ENCODE peak calls at places on chromosome 14, in four cellular contexts. Y is activated CD4-positive, alpha-beta T cell treated with anti-CD3 and anti-CD28 coated beads, Interleukin-2, amount 10 ng/mL, durations not matched to agents 7 days and 5 days; J is fibroblast of lung; N is RWPE1. K is an unnamed sample.

GRCh38 chr14:56860441-56860840 is 50.2 kb upstream of the OTX2 start:
- DNase-seq in Y (no peak), J (no peak), N (no peak), K (no peak)

GRCh38 chr14:22456986-22457594 is 131.9 kb downstream of the DAD1 start:
- DNase-seq in J (no peak), N (no peak), Y (no peak), K (no peak)

GRCh38 chr14:99322731-99323599 is 51.0 kb upstream of the BCL11B start:
- DNase-seq in J (no peak), N (no peak), Y (no peak), K (peak; percentile 77)

GRCh38 chr14:100293497-100294212 is 12.6 kb downstream of the SLC25A29 start:
- DNase-seq in Y (no peak), N (no peak), J (no peak), K (no peak)

GRCh38 chr14:92108345-92109254 is 2.2 kb upstream of the ATXN3 start:
- DNase-seq in Y (no peak), J (no peak), N (no peak), K (no peak)

GRCh38 chr14:75044322-75044721 is 6.9 kb downstream of the MLH3 start:
- DNase-seq in Y (no peak), N (peak; percentile 49), J (peak; percentile 73), K (no peak)

GRCh38 chr14:39025250-39025809 is 77.7 kb downstream of the SEC23A start:
- DNase-seq in Y (no peak), J (no peak), N (no peak), K (no peak)

GRCh38 chr14:32397871-32398640 is 69.0 kb downstream of the AKAP6 start:
- DNase-seq in J (peak; percentile 48), N (peak; percentile 82), Y (no peak), K (no peak)

GRCh38 chr14:55800443-55800842 is 220.4 kb downstream of the KTN1 start:
- DNase-seq in Y (no peak), N (no peak), J (no peak), K (no peak)

GRCh38 chr14:79510659-79511058 is 700.6 kb downstream of the DIO2 start:
- DNase-seq in Y (no peak), N (no peak), J (peak; percentile 20), K (no peak)

GRCh38 chr14:100611811-100612480 is 24.7 kb upstream of the BEGAIN start:
- DNase-seq in J (no peak), Y (no peak), N (no peak), K (no peak)

GRCh38 chr14:97788846-97789528 is 991.8 kb downstream of the VRK1 start:
- DNase-seq in N (no peak), Y (no peak), J (no peak), K (peak; percentile 40)

GRCh38 chr14:55077155-55077554 is 25.7 kb downstream of the MAPK1IP1L start:
- DNase-seq in J (no peak), Y (peak; percentile 25), N (peak; percentile 40), K (no peak)

GRCh38 chr14:61472025-61472672 is 150.8 kb downstream of the PRKCH start:
- DNase-seq in N (peak; percentile 84), J (peak; percentile 98), Y (peak; percentile 48), K (no peak)

GRCh38 chr14:96297000-96297399 is 41.0 kb downstream of the BDKRB1 start:
- DNase-seq in N (no peak), Y (no peak), J (no peak), K (no peak)

GRCh38 chr14:102943454-102943853 is 21.0 kb downstream of the AMN start:
- DNase-seq in J (no peak), N (no peak), Y (no peak), K (no peak)

GRCh38 chr14:91108941-91109611 is 4.8 kb upstream of the DGLUCY start:
- DNase-seq in N (no peak), J (no peak), Y (peak; percentile 52), K (no peak)

GRCh38 chr14:58501214-58501816 is 73.8 kb downstream of the KIAA0586 start:
- DNase-seq in Y (peak; percentile 55), N (peak; percentile 34), J (peak; percentile 90), K (no peak)

GRCh38 chr14:54169254-54169924 is 212.8 kb upstream of the BMP4 start:
- DNase-seq in J (peak; percentile 53), Y (no peak), N (peak; percentile 46), K (no peak)

GRCh38 chr14:34050606-34051005 is 99.7 kb upstream of the EGLN3 start:
- DNase-seq in J (no peak), Y (no peak), N (no peak), K (no peak)

GRCh38 chr14:68822964-68823363 is 30.1 kb upstream of the ZFP36L1 start:
- DNase-seq in J (no peak), Y (no peak), N (no peak), K (no peak)

GRCh38 chr14:79229383-79229875 is 981.9 kb downstream of the DIO2 start:
- DNase-seq in J (no peak), N (no peak), Y (no peak), K (no peak)

GRCh38 chr14:76876076-76876475 is 49.9 kb downstream of the LRRC74A start:
- DNase-seq in J (peak; percentile 79), Y (peak; percentile 55), N (peak; percentile 81), K (no peak)

GRCh38 chr14:104179126-104179525 is 40.7 kb downstream of the KIF26A start:
- DNase-seq in J (no peak), N (no peak), Y (no peak), K (no peak)

GRCh38 chr14:36915089-36915488 is 253.4 kb downstream of the PAX9 start:
- DNase-seq in N (no peak), J (no peak), Y (no peak), K (no peak)

GRCh38 chr14:100914597-100915021 is 11.1 kb upstream of the RTL1 start:
- DNase-seq in N (no peak), J (no peak), Y (no peak), K (no peak)

GRCh38 chr14:81436296-81437138 is 36.4 kb upstream of the STON2 start:
- DNase-seq in Y (peak; percentile 36), N (peak; percentile 94), J (peak; percentile 50), K (peak; percentile 89)

GRCh38 chr14:69997849-69998248 is 118.6 kb downstream of the SMOC1 start:
- DNase-seq in Y (no peak), N (peak; percentile 92), J (peak; percentile 93), K (no peak)

GRCh38 chr14:95157987-95158712 is 821 bp upstream of the DICER1 start:
- DNase-seq in J (no peak), N (no peak), Y (peak; percentile 20), K (no peak)